ENCODE peak calls at places on chromosomes 2 and 18, in ten cellular contexts. N is tibial artery, Z is neuronal stem cell, U is astrocyte, J is GM23248, W is cardiac muscle cell, V is DND-41, D is heart left ventricle, G is IMR-90, L is dorsolateral prefrontal cortex. T is an unnamed sample.

GRCh38 chr2:25347205-25347815 is 5.6 kb upstream of the DNMT3A start:
- DNase-seq in D (peak), W (no peak), G (peak), Z (no peak), J (peak), N (no peak), V (no peak), L (no peak), U (peak), T (peak)

GRCh38 chr2:191225690-191226089 is 19.5 kb upstream of the MYO1B start:
- DNase-seq in N (no peak), G (no peak), Z (no peak), W (no peak), J (no peak), D (no peak), L (no peak), V (no peak), U (no peak), T (no peak)

GRCh38 chr2:96205888-96206287 is 2.7 kb downstream of the STARD7 start:
- DNase-seq in V (no peak), N (no peak), G (peak), W (peak), D (no peak), L (no peak), U (peak), Z (no peak), J (peak), T (no peak)

GRCh38 chr2:1638281-1638860 is 105.9 kb downstream of the PXDN start:
- DNase-seq in Z (no peak), L (no peak), V (no peak), D (no peak), W (no peak), N (no peak), J (peak), U (peak), G (no peak), T (no peak)

GRCh38 chr18:8730080-8730827 is 24.9 kb downstream of the MTCL1 start:
- DNase-seq in N (peak), L (no peak), W (no peak), J (no peak), U (peak), D (peak), G (peak), V (no peak), Z (no peak), T (no peak)

GRCh38 chr2:18684202-18685040 is 95.1 kb upstream of the NT5C1B start:
- DNase-seq in V (no peak), G (peak), J (peak), Z (no peak), W (no peak), N (no peak), D (no peak), L (no peak), U (peak), T (no peak)

GRCh38 chr2:10035633-10036032 is 7.7 kb upstream of the KLF11 start:
- DNase-seq in W (no peak), U (no peak), L (no peak), Z (no peak), J (no peak), N (no peak), D (peak), V (no peak), G (no peak), T (no peak)

GRCh38 chr2:127678531-127678930 is 3.2 kb upstream of the LIMS2 start:
- DNase-seq in U (no peak), W (no peak), Z (no peak), D (peak), L (no peak), G (no peak), N (no peak), J (no peak), V (no peak), T (no peak)

GRCh38 chr18:12049983-12050811 is 43.4 kb upstream of the ANKRD62 start:
- DNase-seq in W (no peak), L (no peak), N (no peak), D (no peak), G (no peak), Z (no peak), U (no peak), J (no peak), V (no peak), T (peak)

GRCh38 chr2:204354442-204354856 is 190.8 kb upstream of the PARD3B start:
- DNase-seq in G (peak), D (no peak), V (no peak), N (no peak), U (no peak), W (no peak), J (no peak), Z (no peak), L (no peak), T (no peak)

GRCh38 chr2:36741188-36741587 is 44.7 kb downstream of the VIT start:
- DNase-seq in G (no peak), Z (no peak), V (peak), N (no peak), D (no peak), J (no peak), W (no peak), L (no peak), U (no peak), T (no peak)

GRCh38 chr2:189521686-189522434 is 58.7 kb downstream of the SLC40A1 start:
- DNase-seq in Z (no peak), D (no peak), L (no peak), N (no peak), V (no peak), W (no peak), G (peak), J (no peak), U (no peak), T (no peak)
- H3K27ac ChIP-seq in Z (no peak), D (peak), L (no peak), N (peak), V (no peak), W (no peak), G (peak), J (no peak), U (no peak), T (no peak)

GRCh38 chr2:236969767-236970655 is 115.7 kb upstream of the COPS8 start:
- DNase-seq in N (peak), W (no peak), Z (no peak), L (no peak), G (no peak), D (no peak), V (peak), U (no peak), J (peak), T (no peak)

GRCh38 chr2:236970656-236971010 is 115.1 kb upstream of the COPS8 start:
- DNase-seq in U (no peak), Z (no peak), N (peak), D (no peak), W (no peak), L (no peak), V (no peak), G (no peak), J (peak), T (no peak)

GRCh38 chr2:236969075-236969474 is 116.6 kb upstream of the COPS8 start:
- DNase-seq in G (no peak), V (peak), Z (no peak), N (peak), J (no peak), L (no peak), U (no peak), W (no peak), D (no peak), T (no peak)

GRCh38 chr2:236967499-236967783 is 118.2 kb upstream of the COPS8 start:
- DNase-seq in V (no peak), N (no peak), G (no peak), W (no peak), J (no peak), L (no peak), U (no peak), D (no peak), Z (no peak), T (no peak)

DNA sequence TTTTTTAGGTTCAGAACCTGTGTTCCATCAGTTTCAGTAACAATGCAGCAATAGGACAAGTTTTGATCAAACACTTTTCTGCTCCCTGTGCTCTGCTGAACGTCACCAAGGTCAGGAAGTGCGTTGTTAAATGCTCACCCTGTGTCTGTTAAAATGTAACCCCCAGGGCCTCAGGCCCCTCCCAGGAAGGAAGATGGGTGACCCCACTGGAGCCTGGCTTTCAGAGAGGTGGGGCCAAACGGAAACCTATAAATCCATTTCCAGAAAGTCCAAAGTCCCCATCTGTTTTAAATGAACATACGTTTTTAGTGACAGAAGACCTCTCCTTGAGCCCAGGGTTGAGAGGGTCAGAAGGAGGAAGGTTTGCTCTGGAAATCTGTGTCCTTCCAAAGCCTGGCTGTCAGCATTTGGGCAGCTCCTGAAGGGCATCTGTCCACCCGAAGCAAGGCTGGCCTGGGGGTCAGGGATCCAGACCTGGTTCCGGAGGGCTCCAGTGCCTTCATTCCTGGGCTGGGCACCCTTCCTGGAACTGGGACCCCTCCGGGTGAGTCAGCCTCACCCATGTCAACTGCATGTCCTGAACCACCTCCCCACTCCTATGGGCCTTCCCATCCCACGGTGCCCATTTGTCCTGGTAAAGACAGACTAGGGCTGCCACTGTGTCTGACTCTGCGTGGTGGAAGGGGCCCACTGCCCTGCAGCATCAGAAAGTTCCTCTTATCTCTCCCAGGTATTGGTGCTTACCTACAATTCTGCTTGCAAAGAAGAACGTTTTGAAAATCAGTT is 117.4 kb upstream of the COPS8 start:
- DNase-seq in D (no peak), U (no peak), J (no peak), W (no peak), G (no peak), N (peak), V (peak), L (no peak), Z (no peak), T (no peak)
- H3K27ac ChIP-seq in D (no peak), U (no peak), J (no peak), W (no peak), G (no peak), N (no peak), V (no peak), L (no peak), Z (no peak), T (no peak)

GRCh38 chr2:27421660-27422250 is 6.7 kb upstream of the NRBP1 start:
- DNase-seq in W (no peak), D (no peak), U (no peak), J (no peak), Z (no peak), N (no peak), V (no peak), G (no peak), L (no peak), T (no peak)
- H3K27ac ChIP-seq in W (no peak), D (no peak), U (no peak), J (no peak), Z (no peak), N (no peak), V (no peak), G (no peak), L (no peak), T (no peak)

GRCh38 chr2:84956334-84957297 is 14.3 kb upstream of the KCMF1 start:
- DNase-seq in N (no peak), U (no peak), G (no peak), L (no peak), W (no peak), D (no peak), Z (no peak), V (no peak), J (no peak), T (no peak)
- H3K27ac ChIP-seq in N (no peak), U (no peak), G (peak), L (no peak), W (peak), D (no peak), Z (peak), V (no peak), J (no peak), T (no peak)